ENCODE peak calls at places on chromosomes 1 and 21, in four cellular contexts. K is K562, J is H1, U is HepG2. O is an unnamed sample.
A peak's percentile ranks its signal among the peaks of the same experiment; 100 is the strongest.

GRCh38 chr1:150841626-150842025 is 33.6 kb upstream of the CTSK start:
- DNase-seq in U (no peak), K (no peak), J (no peak), O (no peak)

GRCh38 chr1:161736332-161736969 is 13.1 kb upstream of the DUSP12 start:
- DNase-seq in J (no peak), K (no peak), U (no peak), O (no peak)

GRCh38 chr1:64167176-64167575 is 36.2 kb upstream of the UBE2U start:
- DNase-seq in K (no peak), J (no peak), U (no peak), O (no peak)

GRCh38 chr1:24934300-24935195 is 4.5 kb upstream of the RUNX3 start:
- DNase-seq in K (no peak), U (no peak), J (peak; percentile 61), O (no peak)

GRCh38 chr1:151009206-151009587 is 948 bp downstream of the PRUNE1 start:
- DNase-seq in U (no peak), K (no peak), J (no peak), O (no peak)

GRCh38 chr1:218473527-218473926 is 128.4 kb downstream of the TGFB2 start:
- DNase-seq in U (no peak), K (no peak), J (no peak), O (no peak)

GRCh38 chr21:29504751-29505321 is 206.1 kb downstream of the BACH1 start:
- DNase-seq in J (no peak), U (no peak), K (peak; percentile 21), O (no peak)

GRCh38 chr1:10637400-10637799 is 159.0 kb downstream of the CASZ1 start:
- DNase-seq in K (no peak), U (no peak), J (no peak), O (no peak)

GRCh38 chr1:150765229-150765976 is at the start of gene CTSS:
- DNase-seq in J (no peak), U (no peak), K (no peak), O (peak; percentile 20)

GRCh38 chr21:37562920-37563640 is 196.5 kb downstream of the DYRK1A start:
- DNase-seq in K (peak; percentile 42), U (no peak), J (no peak), O (no peak)

GRCh38 chr1:16184557-16185303 is 27.7 kb downstream of the ARHGEF19 start:
- DNase-seq in K (no peak), U (no peak), J (no peak), O (no peak)

GRCh38 chr1:188499690-188500089 is 1670.9 kb downstream of the PLA2G4A start:
- DNase-seq in U (no peak), K (no peak), J (no peak), O (no peak)

GRCh38 chr1:226672217-226672838 is 66.8 kb downstream of the ITPKB start:
- DNase-seq in K (no peak), U (no peak), J (no peak), O (no peak)

GRCh38 chr1:69976896-69977295 is 228.5 kb downstream of the LRRC40 start:
- DNase-seq in J (no peak), K (no peak), U (no peak), O (no peak)

GRCh38 chr1:156664046-156664948 is 12.9 kb downstream of the NES start:
- DNase-seq in U (peak; percentile 43), J (peak; percentile 55), K (no peak), O (no peak)
- TF ChIP-seq MAX in U (no peak), J (no peak), K (no peak), O (no peak)

GRCh38 chr1:202287196-202287595 is 54.5 kb downstream of the UBE2T start:
- DNase-seq in K (no peak), U (no peak), J (no peak), O (no peak)

GRCh38 chr1:202285908-202286307 is 55.8 kb downstream of the UBE2T start:
- DNase-seq in K (no peak), J (no peak), U (no peak), O (no peak)

GRCh38 chr1:202289009-202289408 is 52.7 kb downstream of the UBE2T start:
- DNase-seq in J (no peak), K (no peak), U (no peak), O (no peak)

GRCh38 chr1:202288177-202288576 is 53.6 kb downstream of the UBE2T start:
- DNase-seq in K (no peak), U (no peak), J (no peak), O (no peak)

DNA sequence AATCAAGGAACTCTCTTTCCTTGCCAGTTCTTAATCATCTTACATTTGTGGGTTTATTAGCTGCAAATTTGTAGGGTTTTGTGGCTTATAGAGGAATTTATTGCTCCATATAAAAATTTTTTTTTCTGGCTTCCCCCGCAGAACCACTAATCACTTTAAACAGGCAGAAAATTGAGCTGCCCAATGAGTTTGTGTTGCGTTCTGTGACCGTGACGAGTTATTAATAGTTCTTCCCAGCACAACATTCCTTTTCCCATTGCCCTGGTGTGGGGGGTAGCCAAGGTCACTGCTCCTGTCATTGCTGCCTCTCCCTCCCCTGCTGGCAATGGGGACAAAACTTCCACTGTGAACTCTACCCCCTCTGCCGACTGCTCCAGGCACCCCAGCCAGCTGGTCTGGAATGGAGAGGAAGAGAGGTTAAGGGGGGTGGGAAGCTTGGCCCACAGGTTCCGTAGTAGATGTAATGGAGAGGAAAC is 55.1 kb downstream of the UBE2T start:
- DNase-seq in K (no peak), J (no peak), U (peak; percentile 59), O (no peak)
- TF ChIP-seq PHF8 in K (no peak), J (no peak), U (no peak), O (no peak)

DNA sequence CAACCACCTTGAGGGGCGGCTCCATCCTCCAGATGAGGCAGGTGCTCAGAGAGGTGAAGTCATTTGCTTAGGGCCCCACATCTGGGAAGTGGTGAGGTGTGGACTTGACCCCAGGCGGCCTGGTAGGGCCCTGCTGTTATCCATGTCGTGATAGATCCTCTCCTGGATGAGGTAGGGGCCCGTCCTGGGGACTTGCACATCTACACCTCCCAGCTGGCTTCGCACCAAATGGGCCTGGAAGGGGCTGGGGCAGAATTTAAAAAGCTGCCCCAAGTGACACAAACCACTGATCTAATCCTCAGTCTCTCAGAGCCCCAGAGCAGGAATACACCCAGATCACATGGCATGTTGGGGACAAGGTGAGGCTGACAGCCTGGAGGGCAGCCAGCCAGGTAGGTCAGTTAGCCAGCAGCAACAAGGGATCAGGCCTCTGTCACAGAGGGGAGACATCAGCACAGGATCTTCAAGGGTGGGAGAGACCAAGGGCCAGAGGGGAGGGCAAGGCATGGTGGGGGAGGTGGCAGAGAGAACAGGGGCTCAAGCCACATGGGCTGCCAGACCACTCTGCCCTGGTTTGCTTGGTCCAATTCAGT is 12.3 kb downstream of the LRP8 start:
- DNase-seq in U (no peak), K (no peak), J (no peak), O (no peak)
- TF ChIP-seq MAX in U (no peak), K (no peak), J (no peak), O (no peak)

GRCh38 chr1:209583408-209583807 is at the start of gene CAMK1G:
- DNase-seq in K (no peak), U (no peak), J (peak; percentile 62), O (no peak)
- TF ChIP-seq PHF8 in K (no peak), U (no peak), J (no peak), O (no peak)

GRCh38 chr1:1117469-1117831 is 1.6 kb upstream of the C1orf159 start:
- DNase-seq in U (no peak), K (no peak), J (no peak), O (no peak)
- TF ChIP-seq MAX in U (no peak), K (no peak), J (no peak), O (no peak)

GRCh38 chr1:247409869-247410544 is 6.0 kb upstream of the NLRP3 start:
- DNase-seq in K (no peak), J (no peak), U (no peak), O (no peak)
- TF ChIP-seq PHF8 in K (no peak), J (no peak), U (no peak), O (no peak)

DNA sequence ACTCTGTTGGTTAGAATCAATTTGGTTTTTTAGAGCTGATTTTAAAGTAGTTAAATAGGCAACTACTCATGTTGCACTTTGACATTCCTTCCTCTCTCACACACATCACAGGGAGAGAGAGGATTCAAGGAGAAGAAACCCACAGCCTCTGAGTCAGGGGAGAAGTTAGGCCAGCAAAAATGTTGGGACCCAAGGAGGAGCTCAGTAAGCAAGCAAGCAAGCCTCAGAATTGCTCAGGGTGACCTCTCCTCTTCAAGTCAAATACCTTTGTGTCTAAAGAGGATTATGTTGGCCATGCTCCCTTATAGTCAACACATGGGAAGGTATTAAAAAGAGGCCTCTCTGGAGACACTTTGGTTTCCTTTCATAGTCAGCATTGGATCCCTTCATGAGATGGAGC is 80.5 kb upstream of the WARS2 start:
- DNase-seq in U (no peak), J (no peak), K (no peak), O (no peak)
- TF ChIP-seq MAX in U (no peak), J (no peak), K (no peak), O (no peak)

GRCh38 chr1:50667272-50667671 is 244.0 kb upstream of the DMRTA2 start:
- DNase-seq in J (no peak), U (no peak), K (no peak), O (no peak)

GRCh38 chr1:50661626-50662025 is 238.4 kb upstream of the DMRTA2 start:
- DNase-seq in K (no peak), U (no peak), J (no peak), O (no peak)

GRCh38 chr1:50667710-50668356 is 244.6 kb upstream of the DMRTA2 start:
- DNase-seq in U (no peak), J (no peak), K (no peak), O (no peak)

GRCh38 chr1:50665413-50665812 is 242.2 kb upstream of the DMRTA2 start:
- DNase-seq in U (no peak), J (no peak), K (no peak), O (no peak)

DNA sequence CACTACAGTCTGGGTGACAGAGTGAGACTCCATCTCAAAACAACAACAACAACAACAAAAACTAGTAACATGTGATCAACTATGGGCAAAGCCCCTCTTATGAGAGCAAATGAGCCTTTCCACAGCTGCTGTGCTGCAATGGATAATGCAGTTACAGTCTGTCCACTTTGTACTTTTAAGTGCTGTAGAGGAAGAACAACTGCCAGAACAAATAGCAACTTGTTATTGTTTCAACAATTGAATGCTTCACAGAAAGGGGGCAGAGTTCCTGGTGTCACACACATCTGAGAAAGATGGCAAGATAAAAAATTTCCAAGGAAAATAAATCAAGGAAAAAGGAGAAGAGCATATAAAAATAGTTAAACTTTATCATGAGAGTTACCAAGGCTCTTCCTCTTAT is 243.6 kb upstream of the DMRTA2 start:
- DNase-seq in U (no peak), J (no peak), K (no peak), O (no peak)
- TF ChIP-seq PHF8 in U (no peak), J (no peak), K (no peak), O (no peak)

DNA sequence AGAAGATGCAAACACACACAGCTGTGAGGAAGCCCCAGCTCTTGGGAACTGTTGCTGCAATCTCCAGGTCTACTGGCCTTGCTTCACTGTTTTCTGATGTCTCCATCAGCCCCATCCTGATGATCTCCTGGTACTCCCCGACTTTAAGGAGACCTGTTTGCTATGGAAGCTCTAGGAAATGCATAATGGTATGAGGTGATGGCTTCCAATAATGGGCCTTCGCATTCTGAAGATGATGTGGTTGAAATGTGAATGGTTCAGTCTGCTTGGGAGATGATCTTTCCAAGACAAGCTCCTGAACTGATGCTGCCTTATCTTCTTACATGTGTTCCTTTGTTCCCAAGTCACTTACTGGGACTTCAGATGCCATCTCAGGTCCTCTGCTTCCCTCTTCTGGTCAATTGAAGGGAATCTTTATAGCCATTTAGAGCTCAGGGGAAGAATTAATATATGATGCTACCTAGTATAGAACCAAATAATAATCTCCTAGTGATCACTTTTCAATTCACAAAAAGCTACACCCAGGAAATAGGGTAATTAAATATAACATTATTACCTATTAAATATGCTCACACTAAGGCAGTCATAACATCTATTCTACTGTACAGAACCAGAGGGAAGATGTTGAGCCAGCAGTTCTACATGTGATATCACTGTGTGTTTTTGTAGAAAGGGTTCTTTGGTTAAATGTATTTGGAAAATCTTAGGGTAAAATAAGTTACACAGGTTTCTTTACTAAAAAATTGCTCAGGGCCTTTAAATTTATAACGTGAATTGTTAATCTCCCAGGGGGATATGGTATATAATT is 73.9 kb upstream of the VTCN1 start:
- DNase-seq in K (peak; percentile 61), J (no peak), U (peak; percentile 52), O (peak; percentile 71)
- TF ChIP-seq MAX in K (no peak), J (peak; percentile 61), U (no peak), O (no peak)

O was measured in A549.